ENCODE peak calls at places on chromosomes 1 and 21, in ten cellular contexts. One of them, this sample, is unnamed.

GRCh38 chr1:17878837-17879236 is 123.7 kb downstream of the ACTL8 start:
- DNase-seq in iPS-NIHi11: no peak
- DNase-seq in breast epithelium: no peak
- DNase-seq in fibroblast of the conjunctiva: no peak
- DNase-seq in T47D: no peak
- DNase-seq in endothelial cell: no peak
- DNase-seq in stimulated activated CD8-positive, alpha-beta memory T cell treated with anti-CD3 and anti-CD28 coated beads, Interleukin-4, amount 100 ng/mL, for 1 hour: no peak
- DNase-seq in stimulated activated CD4-positive, alpha-beta T cell treated with anti-CD3 and anti-CD28 coated beads, Interleukin-1b, Interleukin-23, amount 100 ng/mL, for 1 hour: no peak
- DNase-seq in effector memory CD4-positive, alpha-beta T cell: no peak
- DNase-seq in foreskin fibroblast: peak
- DNase-seq in this sample: peak

GRCh38 chr1:64171797-64172281 is 31.6 kb upstream of the UBE2U start:
- DNase-seq in fibroblast of the conjunctiva: no peak
- DNase-seq in breast epithelium: no peak
- DNase-seq in effector memory CD4-positive, alpha-beta T cell: no peak
- DNase-seq in foreskin fibroblast: no peak
- DNase-seq in T47D: no peak
- DNase-seq in stimulated activated CD8-positive, alpha-beta memory T cell treated with anti-CD3 and anti-CD28 coated beads, Interleukin-4, amount 100 ng/mL, for 1 hour: no peak
- DNase-seq in iPS-NIHi11: no peak
- DNase-seq in stimulated activated CD4-positive, alpha-beta T cell treated with anti-CD3 and anti-CD28 coated beads, Interleukin-1b, Interleukin-23, amount 100 ng/mL, for 1 hour: no peak
- DNase-seq in endothelial cell: no peak
- DNase-seq in this sample: no peak

GRCh38 chr21:28521932-28522826 is 470.5 kb downstream of the LTN1 start:
- DNase-seq in stimulated activated CD4-positive, alpha-beta T cell treated with anti-CD3 and anti-CD28 coated beads, Interleukin-1b, Interleukin-23, amount 100 ng/mL, for 1 hour: no peak
- DNase-seq in effector memory CD4-positive, alpha-beta T cell: no peak
- DNase-seq in endothelial cell: peak
- DNase-seq in iPS-NIHi11: peak
- DNase-seq in breast epithelium: no peak
- DNase-seq in stimulated activated CD8-positive, alpha-beta memory T cell treated with anti-CD3 and anti-CD28 coated beads, Interleukin-4, amount 100 ng/mL, for 1 hour: no peak
- DNase-seq in T47D: no peak
- DNase-seq in foreskin fibroblast: peak
- DNase-seq in fibroblast of the conjunctiva: peak
- DNase-seq in this sample: peak

GRCh38 chr1:179127163-179127895 is 45.5 kb downstream of the TOR3A start:
- DNase-seq in foreskin fibroblast: no peak
- DNase-seq in fibroblast of the conjunctiva: no peak
- DNase-seq in T47D: no peak
- DNase-seq in endothelial cell: no peak
- DNase-seq in stimulated activated CD8-positive, alpha-beta memory T cell treated with anti-CD3 and anti-CD28 coated beads, Interleukin-4, amount 100 ng/mL, for 1 hour: no peak
- DNase-seq in breast epithelium: no peak
- DNase-seq in effector memory CD4-positive, alpha-beta T cell: no peak
- DNase-seq in iPS-NIHi11: no peak
- DNase-seq in stimulated activated CD4-positive, alpha-beta T cell treated with anti-CD3 and anti-CD28 coated beads, Interleukin-1b, Interleukin-23, amount 100 ng/mL, for 1 hour: no peak
- DNase-seq in this sample: no peak

GRCh38 chr21:45332981-45333582 is 45.4 kb upstream of the POFUT2 start:
- DNase-seq in endothelial cell: no peak
- DNase-seq in fibroblast of the conjunctiva: no peak
- DNase-seq in foreskin fibroblast: no peak
- DNase-seq in effector memory CD4-positive, alpha-beta T cell: no peak
- DNase-seq in T47D: no peak
- DNase-seq in stimulated activated CD4-positive, alpha-beta T cell treated with anti-CD3 and anti-CD28 coated beads, Interleukin-1b, Interleukin-23, amount 100 ng/mL, for 1 hour: no peak
- DNase-seq in iPS-NIHi11: no peak
- DNase-seq in breast epithelium: no peak
- DNase-seq in stimulated activated CD8-positive, alpha-beta memory T cell treated with anti-CD3 and anti-CD28 coated beads, Interleukin-4, amount 100 ng/mL, for 1 hour: no peak
- DNase-seq in this sample: no peak

GRCh38 chr1:168082008-168082876 is 54.5 kb downstream of the GPR161 start:
- DNase-seq in stimulated activated CD8-positive, alpha-beta memory T cell treated with anti-CD3 and anti-CD28 coated beads, Interleukin-4, amount 100 ng/mL, for 1 hour: peak
- DNase-seq in stimulated activated CD4-positive, alpha-beta T cell treated with anti-CD3 and anti-CD28 coated beads, Interleukin-1b, Interleukin-23, amount 100 ng/mL, for 1 hour: peak
- DNase-seq in fibroblast of the conjunctiva: peak
- DNase-seq in T47D: peak
- DNase-seq in foreskin fibroblast: peak
- DNase-seq in iPS-NIHi11: peak
- DNase-seq in breast epithelium: peak
- DNase-seq in endothelial cell: peak
- DNase-seq in effector memory CD4-positive, alpha-beta T cell: peak
- DNase-seq in this sample: peak

GRCh38 chr1:65150583-65151263 is 2.7 kb downstream of the AK4 start:
- DNase-seq in T47D: no peak
- DNase-seq in breast epithelium: no peak
- DNase-seq in stimulated activated CD8-positive, alpha-beta memory T cell treated with anti-CD3 and anti-CD28 coated beads, Interleukin-4, amount 100 ng/mL, for 1 hour: no peak
- DNase-seq in effector memory CD4-positive, alpha-beta T cell: no peak
- DNase-seq in endothelial cell: no peak
- DNase-seq in foreskin fibroblast: no peak
- DNase-seq in iPS-NIHi11: no peak
- DNase-seq in fibroblast of the conjunctiva: no peak
- DNase-seq in stimulated activated CD4-positive, alpha-beta T cell treated with anti-CD3 and anti-CD28 coated beads, Interleukin-1b, Interleukin-23, amount 100 ng/mL, for 1 hour: no peak
- DNase-seq in this sample: no peak

GRCh38 chr1:161089251-161089924 is at the start of gene NECTIN4:
- DNase-seq in stimulated activated CD8-positive, alpha-beta memory T cell treated with anti-CD3 and anti-CD28 coated beads, Interleukin-4, amount 100 ng/mL, for 1 hour: no peak
- DNase-seq in stimulated activated CD4-positive, alpha-beta T cell treated with anti-CD3 and anti-CD28 coated beads, Interleukin-1b, Interleukin-23, amount 100 ng/mL, for 1 hour: no peak
- DNase-seq in breast epithelium: peak
- DNase-seq in T47D: peak
- DNase-seq in iPS-NIHi11: peak
- DNase-seq in fibroblast of the conjunctiva: no peak
- DNase-seq in endothelial cell: no peak
- DNase-seq in effector memory CD4-positive, alpha-beta T cell: no peak
- DNase-seq in foreskin fibroblast: no peak
- DNase-seq in this sample: no peak

GRCh38 chr1:150498342-150498741 is 9.6 kb upstream of the ECM1 start:
- DNase-seq in T47D: no peak
- DNase-seq in stimulated activated CD8-positive, alpha-beta memory T cell treated with anti-CD3 and anti-CD28 coated beads, Interleukin-4, amount 100 ng/mL, for 1 hour: no peak
- DNase-seq in effector memory CD4-positive, alpha-beta T cell: no peak
- DNase-seq in breast epithelium: no peak
- DNase-seq in foreskin fibroblast: no peak
- DNase-seq in fibroblast of the conjunctiva: no peak
- DNase-seq in stimulated activated CD4-positive, alpha-beta T cell treated with anti-CD3 and anti-CD28 coated beads, Interleukin-1b, Interleukin-23, amount 100 ng/mL, for 1 hour: no peak
- DNase-seq in iPS-NIHi11: no peak
- DNase-seq in endothelial cell: no peak
- DNase-seq in this sample: no peak

GRCh38 chr21:46096596-46096981 is 1.3 kb upstream of the COL6A2 start:
- DNase-seq in iPS-NIHi11: no peak
- DNase-seq in endothelial cell: peak
- DNase-seq in stimulated activated CD4-positive, alpha-beta T cell treated with anti-CD3 and anti-CD28 coated beads, Interleukin-1b, Interleukin-23, amount 100 ng/mL, for 1 hour: no peak
- DNase-seq in T47D: no peak
- DNase-seq in breast epithelium: peak
- DNase-seq in stimulated activated CD8-positive, alpha-beta memory T cell treated with anti-CD3 and anti-CD28 coated beads, Interleukin-4, amount 100 ng/mL, for 1 hour: no peak
- DNase-seq in foreskin fibroblast: no peak
- DNase-seq in fibroblast of the conjunctiva: no peak
- DNase-seq in effector memory CD4-positive, alpha-beta T cell: no peak
- DNase-seq in this sample: no peak

GRCh38 chr1:81876901-81877750 is 76.4 kb downstream of the ADGRL2 start:
- DNase-seq in fibroblast of the conjunctiva: peak
- DNase-seq in stimulated activated CD4-positive, alpha-beta T cell treated with anti-CD3 and anti-CD28 coated beads, Interleukin-1b, Interleukin-23, amount 100 ng/mL, for 1 hour: no peak
- DNase-seq in endothelial cell: no peak
- DNase-seq in foreskin fibroblast: peak
- DNase-seq in breast epithelium: no peak
- DNase-seq in iPS-NIHi11: no peak
- DNase-seq in stimulated activated CD8-positive, alpha-beta memory T cell treated with anti-CD3 and anti-CD28 coated beads, Interleukin-4, amount 100 ng/mL, for 1 hour: no peak
- DNase-seq in effector memory CD4-positive, alpha-beta T cell: no peak
- DNase-seq in T47D: no peak
- DNase-seq in this sample: no peak

GRCh38 chr1:203085528-203086406 is at the start of gene MYOG:
- DNase-seq in endothelial cell: no peak
- DNase-seq in iPS-NIHi11: no peak
- DNase-seq in breast epithelium: peak
- DNase-seq in stimulated activated CD4-positive, alpha-beta T cell treated with anti-CD3 and anti-CD28 coated beads, Interleukin-1b, Interleukin-23, amount 100 ng/mL, for 1 hour: no peak
- DNase-seq in stimulated activated CD8-positive, alpha-beta memory T cell treated with anti-CD3 and anti-CD28 coated beads, Interleukin-4, amount 100 ng/mL, for 1 hour: no peak
- DNase-seq in T47D: no peak
- DNase-seq in foreskin fibroblast: no peak
- DNase-seq in fibroblast of the conjunctiva: no peak
- DNase-seq in effector memory CD4-positive, alpha-beta T cell: no peak
- DNase-seq in this sample: no peak

GRCh38 chr1:184212649-184213314 is 161.3 kb downstream of the TSEN15 start:
- DNase-seq in stimulated activated CD8-positive, alpha-beta memory T cell treated with anti-CD3 and anti-CD28 coated beads, Interleukin-4, amount 100 ng/mL, for 1 hour: no peak
- DNase-seq in foreskin fibroblast: peak
- DNase-seq in breast epithelium: peak
- DNase-seq in fibroblast of the conjunctiva: peak
- DNase-seq in effector memory CD4-positive, alpha-beta T cell: no peak
- DNase-seq in iPS-NIHi11: peak
- DNase-seq in endothelial cell: no peak
- DNase-seq in T47D: no peak
- DNase-seq in stimulated activated CD4-positive, alpha-beta T cell treated with anti-CD3 and anti-CD28 coated beads, Interleukin-1b, Interleukin-23, amount 100 ng/mL, for 1 hour: no peak
- DNase-seq in this sample: no peak

GRCh38 chr1:48493970-48494769 is 22.2 kb upstream of the SPATA6 start:
- DNase-seq in T47D: no peak
- DNase-seq in foreskin fibroblast: peak
- DNase-seq in endothelial cell: no peak
- DNase-seq in stimulated activated CD8-positive, alpha-beta memory T cell treated with anti-CD3 and anti-CD28 coated beads, Interleukin-4, amount 100 ng/mL, for 1 hour: no peak
- DNase-seq in iPS-NIHi11: no peak
- DNase-seq in effector memory CD4-positive, alpha-beta T cell: no peak
- DNase-seq in breast epithelium: peak
- DNase-seq in fibroblast of the conjunctiva: peak
- DNase-seq in stimulated activated CD4-positive, alpha-beta T cell treated with anti-CD3 and anti-CD28 coated beads, Interleukin-1b, Interleukin-23, amount 100 ng/mL, for 1 hour: no peak
- DNase-seq in this sample: no peak

GRCh38 chr1:232880354-232880753 is 70.1 kb upstream of the NTPCR start:
- DNase-seq in T47D: peak
- DNase-seq in effector memory CD4-positive, alpha-beta T cell: no peak
- DNase-seq in fibroblast of the conjunctiva: peak
- DNase-seq in iPS-NIHi11: peak
- DNase-seq in foreskin fibroblast: no peak
- DNase-seq in stimulated activated CD4-positive, alpha-beta T cell treated with anti-CD3 and anti-CD28 coated beads, Interleukin-1b, Interleukin-23, amount 100 ng/mL, for 1 hour: no peak
- DNase-seq in breast epithelium: no peak
- DNase-seq in endothelial cell: peak
- DNase-seq in stimulated activated CD8-positive, alpha-beta memory T cell treated with anti-CD3 and anti-CD28 coated beads, Interleukin-4, amount 100 ng/mL, for 1 hour: no peak
- DNase-seq in this sample: peak